ENCODE peak calls at places on chromosomes 7 and 10, in nine cellular contexts. T is heart right ventricle, H is pancreas, Q is endodermal cell, D is brain microvascular endothelial cell, U is uterus, S is cardiac muscle cell, B is colonic mucosa, J is left ventricle myocardium inferior. W is an unnamed sample.

GRCh38 chr7:150909192-150909591 is 56.9 kb downstream of the AOC1 start:
- DNase-seq in T (no peak), H (no peak), Q (no peak), D (no peak), U (no peak), S (no peak), B (no peak), J (no peak), W (no peak)

GRCh38 chr7:6258440-6259182 is 13.8 kb downstream of the CYTH3 start:
- DNase-seq in T (no peak), H (no peak), Q (no peak), D (peak), U (no peak), S (no peak), B (no peak), J (no peak), W (no peak)

GRCh38 chr7:50648076-50648475 is 82.9 kb upstream of the DDC start:
- DNase-seq in T (no peak), H (no peak), Q (no peak), D (no peak), U (no peak), S (no peak), B (no peak), J (no peak), W (no peak)

GRCh38 chr7:43686991-43687390 is 42.3 kb downstream of the COA1 start:
- DNase-seq in T (no peak), H (no peak), Q (no peak), D (no peak), U (no peak), S (no peak), B (no peak), J (no peak), W (no peak)

GRCh38 chr7:50822716-50823115 is 40.0 kb upstream of the GRB10 start:
- DNase-seq in T (no peak), H (no peak), Q (no peak), D (peak), U (no peak), S (no peak), B (no peak), J (no peak), W (no peak)

GRCh38 chr10:33163941-33164824 is 170.3 kb downstream of the NRP1 start:
- DNase-seq in T (no peak), H (no peak), Q (peak), D (peak), U (no peak), S (no peak), B (no peak), J (no peak), W (no peak)

GRCh38 chr10:28793482-28793881 is 116.2 kb downstream of the BAMBI start:
- DNase-seq in T (no peak), H (no peak), Q (no peak), D (no peak), U (no peak), S (no peak), B (peak), J (no peak), W (no peak)

GRCh38 chr7:129741743-129742213 is 130.3 kb downstream of the NRF1 start:
- DNase-seq in T (no peak), H (no peak), Q (no peak), D (no peak), U (no peak), S (no peak), B (no peak), J (no peak), W (no peak)

GRCh38 chr10:93604145-93604544 is 3.1 kb upstream of the RBP4 start:
- DNase-seq in T (no peak), H (no peak), Q (no peak), D (no peak), U (no peak), S (no peak), B (no peak), J (no peak), W (no peak)

GRCh38 chr10:48533951-48534720 is 70.7 kb downstream of the ARHGAP22 start:
- DNase-seq in T (no peak), H (no peak), Q (peak), D (no peak), U (no peak), S (peak), B (no peak), J (no peak), W (no peak)

GRCh38 chr7:3188946-3189345 is 112.1 kb upstream of the SDK1 start:
- DNase-seq in T (no peak), H (no peak), Q (no peak), D (no peak), U (no peak), S (no peak), B (no peak), J (no peak), W (no peak)

GRCh38 chr10:47230482-47230881 is 69.5 kb upstream of the GDF10 start:
- DNase-seq in T (no peak), H (no peak), Q (peak), D (no peak), U (no peak), S (no peak), B (no peak), J (no peak), W (no peak)
- H3K27ac ChIP-seq in T (no peak), H (no peak), Q (no peak), D (no peak), U (no peak), S (no peak), B (no peak), J (no peak), W (no peak)

DNA sequence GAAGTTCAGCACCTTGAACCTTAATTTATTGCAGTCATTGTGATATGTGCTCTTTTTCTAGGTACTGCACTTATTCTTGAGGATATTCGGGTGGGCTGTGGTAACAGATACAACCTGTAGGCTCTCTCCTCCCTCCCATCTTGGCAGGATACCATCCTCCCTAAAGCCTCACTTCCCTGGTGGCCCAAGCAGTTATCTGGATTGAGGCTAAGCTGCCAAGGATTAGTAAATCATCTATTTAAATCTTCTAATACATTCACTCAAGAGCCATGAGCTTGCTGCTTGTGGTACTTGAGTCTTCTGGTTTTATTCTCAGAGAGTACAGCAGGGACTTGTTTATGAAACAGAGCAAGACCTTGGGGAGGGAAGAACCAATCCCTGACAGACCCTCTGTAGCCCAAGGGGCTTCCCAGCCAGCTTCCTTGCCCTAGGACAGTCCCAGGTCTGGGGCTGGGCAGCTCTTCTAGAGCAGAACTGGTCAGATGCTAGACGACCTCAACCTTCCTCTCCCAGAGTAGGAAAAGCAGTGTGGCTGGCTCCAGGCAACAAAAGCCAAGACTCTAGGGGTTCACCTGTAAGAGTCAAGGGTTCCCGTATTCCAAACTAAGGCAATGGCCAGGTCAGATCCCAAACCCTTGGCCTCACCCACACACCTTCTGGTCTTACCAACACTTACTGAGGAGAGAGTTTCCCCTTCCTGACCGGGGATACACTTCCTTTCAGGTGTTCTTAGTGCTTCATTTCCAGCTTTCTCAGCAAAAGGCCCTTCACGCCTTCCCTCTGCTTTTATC is 21.3 kb downstream of the WNT8B start:
- DNase-seq in T (no peak), H (no peak), Q (no peak), D (no peak), U (no peak), S (no peak), B (no peak), J (no peak), W (no peak)
- H3K27ac ChIP-seq in T (no peak), H (no peak), Q (no peak), D (no peak), U (no peak), S (no peak), B (no peak), J (no peak), W (no peak)

GRCh38 chr10:97717627-97718026 is 4.1 kb downstream of the MARVELD1 start:
- DNase-seq in T (no peak), H (no peak), Q (no peak), D (no peak), U (no peak), S (no peak), B (no peak), J (no peak), W (no peak)
- H3K27ac ChIP-seq in T (peak), H (no peak), Q (peak), D (no peak), U (peak), S (no peak), B (peak), J (peak), W (no peak)

DNA sequence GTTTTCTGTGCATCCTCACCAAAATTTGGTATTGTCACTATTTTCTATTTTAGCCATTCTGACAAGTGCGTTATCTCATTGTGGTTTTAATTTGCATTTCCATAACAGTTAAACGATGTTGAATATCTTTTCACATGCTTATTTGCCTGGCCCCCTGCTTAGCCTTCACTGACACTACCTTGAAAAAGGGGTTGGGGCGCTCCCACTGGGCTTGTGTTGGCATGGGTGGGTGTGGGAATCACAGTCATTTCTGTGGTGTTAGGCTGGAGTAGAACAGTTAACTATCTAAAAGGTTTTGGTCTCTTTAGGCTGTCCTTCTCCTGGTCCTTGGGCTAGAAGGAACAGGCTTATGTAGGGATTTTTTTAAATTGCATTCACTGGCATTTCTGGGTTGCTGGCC is 72.2 kb upstream of the TMEM140 start:
- DNase-seq in T (no peak), H (no peak), Q (peak), D (no peak), U (no peak), S (no peak), B (no peak), J (no peak), W (no peak)
- H3K27ac ChIP-seq in T (no peak), H (no peak), Q (no peak), D (no peak), U (no peak), S (no peak), B (no peak), J (no peak), W (no peak)

DNA sequence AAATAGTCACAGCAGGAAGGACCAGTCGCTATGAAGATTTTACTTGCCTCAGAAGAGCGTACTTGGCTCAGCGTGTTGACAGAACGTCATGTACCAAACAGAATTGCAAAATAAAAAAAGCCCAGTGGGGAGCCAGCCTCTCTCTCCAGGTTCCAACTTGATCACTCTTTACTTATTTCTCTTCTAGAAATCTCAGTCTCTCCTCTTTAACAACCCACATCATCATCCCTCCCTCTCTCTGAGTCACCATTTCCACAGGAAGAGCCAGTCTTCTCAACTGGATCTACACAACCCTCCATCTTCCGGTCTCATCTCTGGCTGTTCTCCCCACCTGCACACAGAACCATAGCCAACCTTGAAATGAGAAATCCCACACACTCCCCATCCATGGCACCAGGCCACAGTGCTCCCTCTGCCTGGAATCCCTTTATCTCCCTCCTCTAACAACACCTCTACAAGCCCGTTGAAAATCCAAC is 718.3 kb downstream of the GRID1 start:
- DNase-seq in T (no peak), H (no peak), Q (no peak), D (peak), U (no peak), S (no peak), B (no peak), J (no peak), W (no peak)
- H3K27ac ChIP-seq in T (no peak), H (no peak), Q (no peak), D (no peak), U (no peak), S (no peak), B (no peak), J (no peak), W (no peak)

DNA sequence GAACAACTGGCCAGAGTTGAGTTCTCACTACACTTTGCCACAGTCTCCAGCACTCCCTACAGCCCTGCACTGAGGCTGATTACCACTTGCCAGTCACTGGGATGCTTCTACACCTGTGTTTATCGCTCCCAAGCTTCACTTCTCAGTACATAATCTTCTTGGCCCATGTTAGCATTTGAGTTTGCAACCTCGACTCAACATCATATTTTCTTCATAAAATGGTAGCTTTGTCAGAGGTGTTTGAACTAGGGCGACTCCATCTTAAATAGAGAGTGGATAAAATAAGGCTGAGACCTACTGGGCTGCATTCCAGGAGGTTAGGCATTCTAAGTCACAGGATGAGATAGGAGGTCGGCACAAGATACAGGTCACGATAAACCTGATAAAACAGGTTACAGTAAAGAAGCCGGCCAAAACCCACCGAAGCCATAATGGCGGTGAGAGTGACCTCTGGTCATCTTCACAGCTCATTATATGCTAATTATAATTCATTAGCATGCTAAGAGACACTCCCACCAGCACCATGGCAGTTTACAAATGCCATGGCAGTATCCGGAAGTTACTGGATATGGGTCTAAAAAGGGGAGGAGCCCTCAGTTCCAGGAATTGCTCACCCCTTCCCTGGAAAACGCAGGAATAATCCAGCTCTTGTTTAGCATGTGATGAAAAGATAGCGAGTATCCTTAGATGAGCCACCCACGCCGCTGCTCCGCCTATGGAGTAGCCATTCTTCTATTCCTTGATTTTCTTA is 105.8 kb upstream of the KLF6 start:
- DNase-seq in T (no peak), H (no peak), Q (no peak), D (no peak), U (no peak), S (no peak), B (no peak), J (no peak), W (no peak)
- H3K27ac ChIP-seq in T (no peak), H (peak), Q (no peak), D (peak), U (no peak), S (no peak), B (no peak), J (no peak), W (no peak)

W was measured in right cardiac atrium.